ENCODE peak calls at places on chromosomes 13 and 19, in ten cellular contexts. Z is tibial artery, F is tibial nerve, J is left ventricle myocardium inferior, C is GM10248, W is uterus, N is glutamatergic neuron, Y is neural crest cell, P is upper lobe of right lung, Q is GM12864. U is an unnamed sample.

GRCh38 chr19:7636691-7637373 is at the start of gene STXBP2:
- DNase-seq in Z (peak), F (peak), J (peak), C (peak), W (peak), N (peak), Y (no peak), P (peak), Q (peak), U (peak)

GRCh38 chr13:21625366-21625765 is 21.4 kb upstream of the MICU2 start:
- DNase-seq in Z (no peak), F (no peak), J (no peak), C (peak), W (no peak), N (no peak), Y (no peak), P (no peak), Q (no peak), U (no peak)

GRCh38 chr13:28318418-28318995 is 176.4 kb downstream of the FLT1 start:
- DNase-seq in Z (no peak), F (no peak), J (no peak), C (no peak), W (no peak), N (no peak), Y (no peak), P (no peak), Q (no peak), U (no peak)

GRCh38 chr19:12833747-12834417 is 497 bp downstream of the RTBDN start:
- DNase-seq in Z (no peak), F (no peak), J (no peak), C (peak), W (no peak), N (peak), Y (peak), P (peak), Q (no peak), U (no peak)

GRCh38 chr13:30479154-30479553 is 13.4 kb upstream of the HMGB1 start:
- DNase-seq in Z (no peak), F (no peak), J (no peak), C (no peak), W (no peak), N (no peak), Y (no peak), P (no peak), Q (no peak), U (no peak)

GRCh38 chr13:92413452-92413851 is 813.2 kb upstream of the GPC6 start:
- DNase-seq in Z (no peak), F (no peak), J (no peak), C (no peak), W (no peak), N (no peak), Y (no peak), P (no peak), Q (no peak), U (no peak)

GRCh38 chr19:5950744-5951143 is 27.2 kb downstream of the RANBP3 start:
- DNase-seq in Z (no peak), F (no peak), J (no peak), C (no peak), W (no peak), N (no peak), Y (no peak), P (no peak), Q (no peak), U (no peak)

GRCh38 chr19:44905437-44906160 is at the start of gene APOE:
- DNase-seq in Z (no peak), F (no peak), J (no peak), C (no peak), W (no peak), N (no peak), Y (no peak), P (no peak), Q (no peak), U (no peak)

GRCh38 chr19:13057147-13057572 is 45.5 kb downstream of the LYL1 start:
- DNase-seq in Z (no peak), F (no peak), J (no peak), C (no peak), W (no peak), N (no peak), Y (no peak), P (no peak), Q (no peak), U (no peak)

GRCh38 chr19:13429563-13429962 is 76.7 kb downstream of the CACNA1A start:
- DNase-seq in Z (no peak), F (no peak), J (no peak), C (no peak), W (no peak), N (no peak), Y (no peak), P (no peak), Q (no peak), U (no peak)

DNA sequence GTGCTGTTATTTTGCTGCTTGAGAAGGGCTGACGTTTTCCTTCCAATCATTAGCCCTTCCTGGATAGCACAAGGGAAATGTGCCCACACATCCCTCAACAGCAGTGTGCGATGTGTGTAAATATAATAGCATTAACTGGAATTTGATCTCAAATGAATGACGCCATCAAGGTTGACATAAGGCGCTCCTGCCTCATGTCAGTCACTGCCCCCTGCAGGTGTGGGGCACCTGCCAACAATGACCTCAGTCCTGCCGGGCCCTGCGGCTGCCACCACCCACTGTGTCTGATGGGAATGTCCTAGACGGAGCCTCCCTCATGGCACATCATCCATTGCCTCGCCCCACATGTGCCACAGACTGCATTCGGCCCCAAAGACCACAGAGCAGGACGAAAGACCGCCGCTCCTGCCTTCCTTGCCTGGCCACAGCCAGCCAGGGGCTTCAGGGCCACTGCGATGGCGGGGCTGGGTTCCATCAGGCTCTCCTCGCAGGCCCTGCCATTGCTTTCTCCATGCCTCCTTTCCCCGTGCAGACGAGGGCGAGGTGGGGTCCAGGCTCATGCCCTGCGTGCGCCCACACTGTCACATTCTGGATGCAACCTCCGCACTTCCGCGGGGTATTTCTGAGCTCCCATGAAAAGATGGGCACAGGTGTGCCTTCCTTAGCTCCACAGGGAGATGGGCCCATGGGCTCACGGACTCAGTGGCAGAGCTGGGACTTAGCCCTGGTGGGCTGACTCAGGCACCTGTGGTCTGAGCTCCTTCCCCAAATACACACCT is 146.7 kb downstream of the SOX1 start:
- DNase-seq in Z (no peak), F (no peak), J (no peak), C (no peak), W (no peak), N (no peak), Y (no peak), P (peak), Q (no peak), U (no peak)
- TF ChIP-seq CTCF in Z (no peak), F (no peak), J (no peak), C (no peak), W (no peak), N (no peak), Y (no peak), P (no peak), Q (no peak), U (no peak)

GRCh38 chr13:36817996-36818395 is 1.0 kb upstream of the RFXAP start:
- DNase-seq in Z (no peak), F (no peak), J (no peak), C (no peak), W (no peak), N (no peak), Y (no peak), P (no peak), Q (no peak), U (no peak)

GRCh38 chr13:36818483-36819063 is 449 bp upstream of the RFXAP start:
- DNase-seq in Z (no peak), F (peak), J (no peak), C (no peak), W (no peak), N (no peak), Y (no peak), P (no peak), Q (no peak), U (no peak)

GRCh38 chr13:36814465-36814864 is 4.6 kb upstream of the RFXAP start:
- DNase-seq in Z (no peak), F (peak), J (no peak), C (no peak), W (no peak), N (no peak), Y (no peak), P (no peak), Q (no peak), U (no peak)

GRCh38 chr13:36813226-36813625 is 5.8 kb upstream of the RFXAP start:
- DNase-seq in Z (no peak), F (no peak), J (no peak), C (no peak), W (no peak), N (no peak), Y (no peak), P (no peak), Q (no peak), U (no peak)

DNA sequence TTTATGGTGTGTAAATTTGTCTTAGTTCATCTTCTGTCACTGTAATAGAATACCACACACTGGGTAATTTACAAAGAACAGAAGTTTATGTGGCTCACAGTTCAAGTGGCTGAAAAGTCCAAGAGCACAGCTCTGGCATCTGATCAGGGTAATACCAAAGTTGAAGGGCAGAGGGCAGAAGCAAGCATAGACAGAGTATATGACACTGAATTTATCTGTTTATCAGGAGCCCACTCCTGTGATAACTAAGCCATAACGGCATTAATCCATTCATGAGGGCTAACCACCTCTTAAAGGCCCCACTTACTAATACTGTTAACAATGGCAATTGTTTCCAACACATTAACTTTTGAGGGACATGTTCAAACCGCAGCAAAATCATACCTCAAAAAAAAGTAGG is 4.0 kb upstream of the RFXAP start:
- DNase-seq in Z (no peak), F (no peak), J (no peak), C (no peak), W (no peak), N (no peak), Y (no peak), P (no peak), Q (no peak), U (no peak)
- TF ChIP-seq CTCF in Z (no peak), F (no peak), J (peak), C (peak), W (no peak), N (peak), Y (peak), P (peak), Q (peak), U (peak)

GRCh38 chr13:23323946-23324709 is 109.4 kb downstream of the SACS start:
- DNase-seq in Z (no peak), F (no peak), J (no peak), C (no peak), W (no peak), N (peak), Y (no peak), P (no peak), Q (no peak), U (no peak)

GRCh38 chr13:23322353-23323336 is 110.9 kb downstream of the SACS start:
- DNase-seq in Z (no peak), F (no peak), J (no peak), C (peak), W (no peak), N (no peak), Y (no peak), P (no peak), Q (no peak), U (no peak)

GRCh38 chr13:23320926-23321533 is 112.5 kb downstream of the SACS start:
- DNase-seq in Z (no peak), F (no peak), J (no peak), C (no peak), W (no peak), N (no peak), Y (no peak), P (no peak), Q (no peak), U (no peak)

GRCh38 chr13:23321534-23322241 is 111.8 kb downstream of the SACS start:
- DNase-seq in Z (peak), F (peak), J (peak), C (peak), W (peak), N (no peak), Y (no peak), P (no peak), Q (no peak), U (no peak)

GRCh38 chr13:23319915-23320224 is 113.6 kb downstream of the SACS start:
- DNase-seq in Z (no peak), F (no peak), J (no peak), C (no peak), W (no peak), N (no peak), Y (no peak), P (no peak), Q (no peak), U (no peak)
- TF ChIP-seq CTCF in Z (no peak), F (no peak), J (no peak), C (no peak), W (no peak), N (no peak), Y (no peak), P (no peak), Q (no peak), U (no peak)

GRCh38 chr19:28705008-28705407 is 507.9 kb downstream of the UQCRFS1 start:
- DNase-seq in Z (no peak), F (no peak), J (no peak), C (no peak), W (no peak), N (no peak), Y (no peak), P (no peak), Q (no peak), U (no peak)
- TF ChIP-seq CTCF in Z (no peak), F (no peak), J (no peak), C (no peak), W (no peak), N (no peak), Y (peak), P (no peak), Q (no peak), U (peak)

GRCh38 chr19:30437869-30438268 is 65.7 kb downstream of the ZNF536 start:
- DNase-seq in Z (no peak), F (no peak), J (no peak), C (no peak), W (no peak), N (no peak), Y (no peak), P (no peak), Q (no peak), U (no peak)
- TF ChIP-seq CTCF in Z (no peak), F (no peak), J (no peak), C (no peak), W (no peak), N (no peak), Y (no peak), P (no peak), Q (no peak), U (peak)

GRCh38 chr19:780935-781334 is 16.3 kb upstream of the PTBP1 start:
- DNase-seq in Z (no peak), F (no peak), J (no peak), C (no peak), W (no peak), N (no peak), Y (no peak), P (no peak), Q (no peak), U (no peak)
- TF ChIP-seq CTCF in Z (no peak), F (no peak), J (no peak), C (no peak), W (no peak), N (no peak), Y (no peak), P (no peak), Q (no peak), U (no peak)

GRCh38 chr19:49593233-49594113 is 2.5 kb downstream of the PRR12 start:
- DNase-seq in Z (peak), F (peak), J (peak), C (peak), W (peak), N (peak), Y (peak), P (peak), Q (peak), U (peak)
- TF ChIP-seq CTCF in Z (no peak), F (no peak), J (no peak), C (no peak), W (no peak), N (no peak), Y (no peak), P (no peak), Q (no peak), U (no peak)

DNA sequence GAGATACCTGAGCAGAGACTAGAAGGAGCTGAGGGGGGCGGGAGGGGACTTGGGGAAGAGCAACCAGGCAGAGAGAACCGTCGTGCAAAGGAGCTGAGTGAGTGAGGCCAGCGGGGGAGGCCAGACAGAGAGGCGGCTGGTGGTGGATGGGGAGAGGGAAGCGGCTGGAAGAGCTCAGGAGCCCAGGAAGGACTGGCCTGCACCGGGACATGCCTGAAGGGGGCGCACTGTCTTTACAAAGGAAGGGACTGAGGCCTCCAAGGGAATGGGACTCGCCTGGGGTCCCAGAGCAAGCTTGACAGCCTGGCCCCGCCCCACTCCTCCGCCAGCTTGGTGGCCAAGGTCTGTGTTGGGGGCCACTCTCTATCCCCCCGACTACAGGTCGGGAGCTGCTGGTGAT is 14.9 kb downstream of the ONECUT3 start:
- DNase-seq in Z (no peak), F (no peak), J (no peak), C (no peak), W (no peak), N (peak), Y (peak), P (no peak), Q (no peak), U (no peak)
- TF ChIP-seq CTCF in Z (no peak), F (no peak), J (no peak), C (no peak), W (no peak), N (no peak), Y (peak), P (no peak), Q (peak), U (peak)

GRCh38 chr19:20565321-20566018 is at the start of gene ZNF737:
- DNase-seq in Z (peak), F (peak), J (peak), C (peak), W (peak), N (peak), Y (peak), P (peak), Q (peak), U (peak)
- TF ChIP-seq CTCF in Z (peak), F (no peak), J (peak), C (no peak), W (peak), N (no peak), Y (peak), P (peak), Q (peak), U (peak)

U was measured in type B pancreatic cell.